ENCODE peak calls at places on chromosome 1, in five cellular contexts. E is H9, U is GM13976, P is right lobe of liver, X is neural progenitor cell. R is an unnamed sample.

GRCh38 chr1:11600901-11601300 is 53.3 kb downstream of the FBXO2 start:
- DNase-seq in E (no peak), U (no peak), P (no peak), X (no peak), R (no peak)

GRCh38 chr1:167922611-167923074 is 8.7 kb upstream of the ADCY10 start:
- DNase-seq in E (no peak), U (no peak), P (no peak), X (no peak), R (no peak)

GRCh38 chr1:216923601-216924000 is 200.4 kb upstream of the ESRRG start:
- DNase-seq in E (no peak), U (no peak), P (no peak), X (peak), R (no peak)

GRCh38 chr1:101300916-101301315 is 64.1 kb downstream of the S1PR1 start:
- DNase-seq in E (no peak), U (no peak), P (no peak), X (no peak), R (no peak)

GRCh38 chr1:8529901-8530300 is 212.0 kb downstream of the SLC45A1 start:
- DNase-seq in E (no peak), U (no peak), P (no peak), X (no peak), R (no peak)

GRCh38 chr1:87878873-87879272 is 550.2 kb downstream of the LMO4 start:
- DNase-seq in E (no peak), U (no peak), P (no peak), X (no peak), R (no peak)

GRCh38 chr1:216846339-216846738 is 123.1 kb upstream of the ESRRG start:
- DNase-seq in E (no peak), U (no peak), P (no peak), X (no peak), R (no peak)

GRCh38 chr1:171486048-171486519 is 754 bp downstream of the PRRC2C start:
- DNase-seq in E (no peak), U (peak), P (no peak), X (no peak), R (no peak)

GRCh38 chr1:105556266-105556665 is 1500.2 kb upstream of the PRMT6 start:
- DNase-seq in E (no peak), U (no peak), P (no peak), X (peak), R (no peak)

GRCh38 chr1:39639333-39640130 is at the start of gene HEYL:
- DNase-seq in E (peak), U (peak), P (peak), X (peak), R (peak)

GRCh38 chr1:39720094-39720999 is 18.3 kb upstream of the PPIE start:
- DNase-seq in E (no peak), U (peak), P (no peak), X (peak), R (no peak)

GRCh38 chr1:245566952-245567351 is 412.2 kb downstream of the KIF26B start:
- DNase-seq in E (no peak), U (no peak), P (no peak), X (no peak), R (no peak)

GRCh38 chr1:28860332-28861073 is 48.5 kb downstream of the OPRD1 start:
- DNase-seq in E (no peak), U (no peak), P (no peak), X (no peak), R (peak)

GRCh38 chr1:162627662-162628296 is 4.5 kb upstream of the DDR2 start:
- DNase-seq in E (no peak), U (no peak), P (no peak), X (peak), R (peak)

GRCh38 chr1:69671363-69672010 is 103.8 kb downstream of the LRRC7 start:
- DNase-seq in E (no peak), U (no peak), P (no peak), X (no peak), R (no peak)

GRCh38 chr1:1325288-1326074 is 879 bp downstream of the CPTP start:
- DNase-seq in E (no peak), U (no peak), P (peak), X (no peak), R (no peak)

GRCh38 chr1:37795340-37796110 is 1.9 kb downstream of the MANEAL start:
- DNase-seq in E (peak), U (peak), P (peak), X (peak), R (peak)

GRCh38 chr1:43991476-43992231 is at the start of gene CCDC24:
- DNase-seq in E (peak), U (peak), P (peak), X (peak), R (peak)

GRCh38 chr1:111677604-111678003 is 58.0 kb downstream of the RAP1A start:
- DNase-seq in E (no peak), U (no peak), P (no peak), X (no peak), R (no peak)

GRCh38 chr1:29864431-29865022 is 628.2 kb downstream of the PTPRU start:
- DNase-seq in E (no peak), U (no peak), P (no peak), X (no peak), R (no peak)

GRCh38 chr1:30615816-30616590 is 107.4 kb downstream of the MATN1 start:
- DNase-seq in E (no peak), U (no peak), P (no peak), X (no peak), R (no peak)

GRCh38 chr1:7847599-7847998 is 5.3 kb downstream of the UTS2 start:
- DNase-seq in E (no peak), U (no peak), P (no peak), X (no peak), R (no peak)

DNA sequence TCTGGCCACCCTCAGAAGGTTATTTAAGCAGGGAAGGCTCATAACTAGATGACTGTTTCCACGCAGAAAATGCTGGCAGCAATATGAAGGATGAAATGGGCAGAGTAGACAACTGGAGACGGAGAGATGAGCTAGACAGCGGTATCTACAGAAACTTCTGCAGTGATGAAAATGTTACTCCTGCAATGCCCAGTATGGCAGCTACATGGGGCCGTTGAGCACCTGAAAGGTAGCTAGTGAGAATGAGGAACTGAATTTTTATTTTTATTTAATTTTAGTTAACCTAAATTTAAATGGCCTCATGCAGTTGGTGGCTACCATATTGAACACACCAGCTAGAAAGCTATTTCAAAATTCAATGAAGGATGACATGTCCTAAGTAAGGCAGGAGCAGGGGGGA is 27.3 kb downstream of the SIPA1L2 start:
- DNase-seq in E (no peak), U (no peak), P (no peak), X (no peak), R (no peak)
- TF ChIP-seq CTCF in E (peak), U (no peak), P (no peak), X (peak), R (no peak)

GRCh38 chr1:145960468-145961108 is 2.8 kb upstream of the LIX1L start:
- DNase-seq in E (peak), U (peak), P (peak), X (peak), R (peak)
- TF ChIP-seq CTCF in E (peak), U (no peak), P (peak), X (peak), R (no peak)

DNA sequence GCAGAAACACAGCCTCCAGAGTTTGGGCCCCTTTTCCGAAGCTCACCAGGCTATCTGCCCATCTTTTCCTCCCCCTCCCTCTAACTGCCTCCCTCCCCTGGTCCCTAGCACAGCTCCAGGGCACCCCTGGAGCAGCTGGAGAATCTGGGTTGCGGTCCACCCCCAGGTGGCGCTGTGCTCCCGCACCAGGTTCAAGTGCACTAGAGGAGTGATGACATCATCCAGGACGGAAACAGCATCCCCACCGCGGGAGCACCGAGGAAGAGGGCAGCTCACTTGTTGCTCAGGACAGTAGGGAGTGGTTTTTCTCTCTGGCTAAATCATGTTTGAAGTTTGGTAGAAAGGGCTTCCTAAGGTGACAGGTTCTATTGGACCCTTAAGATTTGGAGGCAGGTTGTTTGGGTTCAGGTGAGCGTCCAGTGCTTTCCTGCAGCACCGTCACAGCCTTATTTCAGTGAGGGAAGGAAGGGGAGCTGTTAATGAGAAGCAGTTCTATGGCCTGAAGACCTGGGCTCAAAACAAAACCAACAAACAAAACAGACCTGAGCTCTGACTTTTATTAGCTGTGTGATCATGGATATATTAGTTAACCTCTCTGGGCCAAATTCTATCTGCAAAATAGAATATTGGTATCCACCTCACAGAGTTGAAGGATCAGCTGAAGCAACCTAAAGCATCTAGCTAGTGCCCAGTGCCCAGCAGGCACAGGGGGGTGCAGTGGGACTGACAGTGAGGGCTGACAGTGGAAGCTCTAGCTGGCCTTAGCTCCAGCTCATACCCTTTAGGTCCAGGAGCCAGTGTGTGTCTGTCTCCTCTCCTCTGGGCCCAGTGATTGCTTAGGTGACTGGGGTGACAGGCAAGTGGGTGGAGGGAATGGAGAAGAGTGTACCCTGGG is 7.5 kb downstream of the SHISA4 start:
- DNase-seq in E (peak), U (peak), P (peak), X (peak), R (peak)
- TF ChIP-seq CTCF in E (peak), U (peak), P (peak), X (peak), R (peak)

DNA sequence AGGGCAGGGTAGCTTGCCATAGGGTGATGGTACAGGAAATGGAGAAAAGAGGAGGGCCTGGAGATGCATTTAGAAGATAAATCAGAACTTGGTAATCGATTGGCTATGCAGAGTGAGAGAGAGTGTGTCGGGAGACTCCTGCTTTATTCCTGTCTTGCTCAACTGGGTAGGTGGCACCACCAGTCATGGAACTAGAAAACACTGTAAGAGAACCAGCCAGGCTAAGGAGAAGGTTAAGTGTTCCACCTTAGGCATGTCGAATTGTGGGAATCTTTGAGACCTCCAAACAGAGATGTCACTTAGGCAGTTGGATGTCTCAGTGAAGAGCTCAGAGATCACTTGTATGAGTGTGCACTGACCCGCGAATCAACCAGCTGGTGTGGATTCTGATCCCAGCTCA is 28.7 kb upstream of the RD3 start:
- DNase-seq in E (no peak), U (no peak), P (no peak), X (no peak), R (peak)
- TF ChIP-seq CTCF in E (peak), U (no peak), P (no peak), X (peak), R (no peak)

GRCh38 chr1:114428083-114428754 is 82.8 kb downstream of the TRIM33 start:
- DNase-seq in E (no peak), U (no peak), P (no peak), X (no peak), R (peak)
- TF ChIP-seq CTCF in E (peak), U (no peak), P (peak), X (peak), R (no peak)

GRCh38 chr1:153921080-153921802 is 1.5 kb downstream of the GATAD2B start:
- DNase-seq in E (no peak), U (no peak), P (no peak), X (no peak), R (no peak)

GRCh38 chr1:153921803-153922075 is 1.0 kb downstream of the GATAD2B start:
- DNase-seq in E (no peak), U (no peak), P (no peak), X (no peak), R (no peak)

GRCh38 chr1:153922076-153922837 is 515 bp downstream of the GATAD2B start:
- DNase-seq in E (no peak), U (no peak), P (peak), X (peak), R (peak)

GRCh38 chr1:153922838-153923652 is at the start of gene GATAD2B:
- DNase-seq in E (peak), U (peak), P (peak), X (peak), R (peak)

DNA sequence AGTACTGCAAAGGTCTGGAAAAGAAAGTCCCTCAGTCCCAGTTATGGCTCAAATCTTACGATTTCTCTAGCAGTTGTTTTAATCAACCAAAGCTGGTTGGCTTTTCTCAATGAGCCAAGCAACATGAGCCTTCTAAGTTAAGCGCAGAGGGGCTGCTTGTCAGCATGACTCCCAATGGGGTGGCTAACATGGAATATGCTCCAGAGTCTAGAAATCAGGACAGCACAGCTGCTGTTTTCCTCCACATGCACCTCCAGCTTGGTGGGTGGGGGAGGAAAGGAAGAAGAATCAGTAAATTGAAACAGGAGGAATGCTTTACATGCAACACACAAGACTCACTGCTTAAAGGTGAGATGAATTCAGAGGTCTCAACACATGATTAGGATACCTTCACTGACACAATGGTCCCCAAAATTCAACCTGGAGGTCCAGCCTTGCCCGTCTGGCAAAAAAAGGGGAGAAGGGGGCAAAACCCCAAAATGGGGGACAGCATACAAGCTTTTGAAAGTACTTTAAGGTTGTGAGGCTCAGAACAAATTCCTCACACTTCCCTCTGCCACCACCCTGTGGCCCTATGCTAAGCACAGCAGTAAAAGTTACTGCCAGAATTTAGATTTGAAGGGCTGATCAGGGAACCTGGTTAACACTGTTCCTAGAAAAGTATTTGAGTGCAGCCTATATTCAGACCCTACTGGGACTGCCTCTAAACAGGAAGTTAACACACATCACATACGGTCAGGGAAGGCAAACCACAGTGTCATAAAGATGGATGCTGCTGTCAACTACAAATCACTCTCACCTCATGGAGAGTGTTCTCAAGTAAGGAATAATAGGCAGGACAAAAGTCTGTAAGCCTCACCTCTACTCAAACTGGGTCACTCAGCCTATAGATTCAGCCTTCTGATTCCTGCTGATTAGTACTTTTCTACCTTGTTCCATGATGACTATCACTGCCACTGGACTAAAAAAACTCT is 2.6 kb downstream of the GATAD2B start:
- DNase-seq in E (no peak), U (peak), P (no peak), X (peak), R (no peak)
- TF ChIP-seq CTCF in E (peak), U (peak), P (no peak), X (no peak), R (no peak)

GRCh38 chr1:94538243-94538827 is 3.2 kb downstream of the F3 start:
- DNase-seq in E (no peak), U (no peak), P (no peak), X (peak), R (no peak)
- TF ChIP-seq CTCF in E (no peak), U (no peak), P (no peak), X (no peak), R (no peak)

DNA sequence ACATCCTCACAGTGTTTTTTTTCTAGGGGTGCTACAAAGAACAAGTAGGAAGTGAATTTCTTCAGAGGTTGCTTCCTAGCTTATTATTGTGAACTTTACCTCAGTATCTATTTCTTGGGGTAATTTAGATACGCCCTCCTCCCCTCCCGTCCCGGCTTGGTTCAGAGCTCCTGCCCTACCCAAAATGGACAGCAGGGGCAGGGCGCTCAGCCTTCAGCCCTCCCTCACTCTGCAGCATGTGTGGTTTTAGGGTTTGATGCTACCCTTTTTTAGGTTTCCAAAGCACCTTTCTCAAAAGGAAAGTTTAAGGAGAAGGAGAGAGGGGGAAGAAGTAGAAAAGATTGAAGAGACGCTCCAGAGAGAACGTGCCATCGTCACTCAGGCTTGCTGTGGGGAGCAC is 16.9 kb upstream of the POGK start:
- DNase-seq in E (no peak), U (no peak), P (no peak), X (no peak), R (no peak)
- TF ChIP-seq CTCF in E (peak), U (no peak), P (no peak), X (peak), R (no peak)